ENCODE peak calls at places on chromosomes 2 and 18, in four cellular contexts. One of them, this sample, is unnamed.

GRCh38 chr2:1544478-1545069 is 131.3 kb downstream of the TPO start:
- DNase-seq in left ventricle myocardium inferior: no peak
- DNase-seq in A549: no peak
- DNase-seq in AG04449: no peak
- DNase-seq in this sample: no peak

GRCh38 chr2:176140520-176141317 is 10.6 kb upstream of the HOXD4 start:
- DNase-seq in left ventricle myocardium inferior: peak
- DNase-seq in A549: peak
- DNase-seq in AG04449: no peak
- DNase-seq in this sample: peak

GRCh38 chr18:58584219-58585127 is 44.4 kb downstream of the ALPK2 start:
- DNase-seq in left ventricle myocardium inferior: no peak
- DNase-seq in A549: no peak
- DNase-seq in AG04449: no peak
- DNase-seq in this sample: no peak

GRCh38 chr2:238259085-238260020 is 19.5 kb upstream of the HES6 start:
- DNase-seq in left ventricle myocardium inferior: no peak
- DNase-seq in A549: no peak
- DNase-seq in AG04449: no peak
- DNase-seq in this sample: no peak

GRCh38 chr2:31987454-31987853 is 23.4 kb downstream of the MEMO1 start:
- DNase-seq in left ventricle myocardium inferior: no peak
- DNase-seq in A549: no peak
- DNase-seq in AG04449: no peak
- DNase-seq in this sample: no peak

GRCh38 chr18:64840911-64841701 is 692.2 kb upstream of the LINC00305 start:
- DNase-seq in left ventricle myocardium inferior: no peak
- DNase-seq in A549: no peak
- DNase-seq in AG04449: no peak
- DNase-seq in this sample: no peak

GRCh38 chr2:11398710-11399109 is 54.3 kb upstream of the ROCK2 start:
- DNase-seq in left ventricle myocardium inferior: peak
- DNase-seq in A549: no peak
- DNase-seq in AG04449: no peak
- DNase-seq in this sample: no peak

GRCh38 chr2:78351208-78351607 is 674.3 kb upstream of the REG3G start:
- DNase-seq in left ventricle myocardium inferior: no peak
- DNase-seq in A549: peak
- DNase-seq in AG04449: no peak
- DNase-seq in this sample: no peak

GRCh38 chr2:114085238-114085637 is 195.3 kb downstream of the ACTR3 start:
- DNase-seq in left ventricle myocardium inferior: no peak
- DNase-seq in A549: no peak
- DNase-seq in AG04449: no peak
- DNase-seq in this sample: no peak

GRCh38 chr2:65043001-65043400 is 13.2 kb upstream of the CEP68 start:
- DNase-seq in left ventricle myocardium inferior: no peak
- DNase-seq in A549: no peak
- DNase-seq in AG04449: no peak
- DNase-seq in this sample: no peak
- TF ChIP-seq CTCF in left ventricle myocardium inferior: no peak
- TF ChIP-seq CTCF in A549: no peak
- TF ChIP-seq CTCF in AG04449: no peak
- TF ChIP-seq CTCF in this sample: no peak

DNA sequence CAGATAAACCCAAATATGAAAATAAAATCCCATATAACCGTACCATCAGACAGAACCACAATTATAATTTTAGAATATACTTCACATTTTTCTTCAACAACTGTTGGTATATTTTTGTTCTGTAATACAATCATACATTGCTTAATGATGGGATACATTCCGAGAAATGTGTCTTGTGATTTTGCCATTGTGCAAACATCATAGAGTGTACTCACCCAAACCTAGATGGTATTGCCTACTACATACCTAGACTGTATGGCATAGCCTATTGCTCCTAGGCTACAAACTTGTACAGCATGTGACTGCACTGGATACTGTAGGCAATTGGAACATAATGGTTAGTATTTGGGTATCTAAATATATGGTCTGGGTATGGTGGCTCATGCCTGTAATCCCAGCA is 30.6 kb downstream of the MAPRE3 start:
- DNase-seq in left ventricle myocardium inferior: no peak
- DNase-seq in A549: no peak
- DNase-seq in AG04449: no peak
- DNase-seq in this sample: no peak
- TF ChIP-seq CTCF in left ventricle myocardium inferior: no peak
- TF ChIP-seq CTCF in A549: no peak
- TF ChIP-seq CTCF in AG04449: no peak
- TF ChIP-seq CTCF in this sample: no peak

DNA sequence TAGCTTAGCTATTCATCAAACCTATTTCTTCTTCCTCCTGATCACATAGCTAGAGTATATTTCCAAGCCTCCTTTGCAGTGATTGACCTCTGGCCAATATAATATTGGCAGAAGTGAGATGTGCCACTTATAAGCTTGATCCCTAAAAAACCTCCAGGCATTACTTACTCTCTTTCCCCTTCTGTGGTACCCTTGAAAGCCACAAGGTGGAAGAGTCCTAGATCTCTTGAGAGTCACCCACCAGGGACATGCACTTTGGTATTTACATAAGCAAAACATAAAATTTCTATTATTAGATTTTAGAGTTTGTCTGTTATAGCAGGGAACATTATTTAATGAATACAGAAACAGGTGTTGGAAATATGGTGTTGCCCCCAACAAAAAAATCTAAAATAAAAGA is 112.0 kb downstream of the EXOC6B start:
- DNase-seq in left ventricle myocardium inferior: no peak
- DNase-seq in A549: no peak
- DNase-seq in AG04449: no peak
- DNase-seq in this sample: no peak
- TF ChIP-seq CTCF in left ventricle myocardium inferior: peak
- TF ChIP-seq CTCF in A549: no peak
- TF ChIP-seq CTCF in AG04449: no peak
- TF ChIP-seq CTCF in this sample: no peak

DNA sequence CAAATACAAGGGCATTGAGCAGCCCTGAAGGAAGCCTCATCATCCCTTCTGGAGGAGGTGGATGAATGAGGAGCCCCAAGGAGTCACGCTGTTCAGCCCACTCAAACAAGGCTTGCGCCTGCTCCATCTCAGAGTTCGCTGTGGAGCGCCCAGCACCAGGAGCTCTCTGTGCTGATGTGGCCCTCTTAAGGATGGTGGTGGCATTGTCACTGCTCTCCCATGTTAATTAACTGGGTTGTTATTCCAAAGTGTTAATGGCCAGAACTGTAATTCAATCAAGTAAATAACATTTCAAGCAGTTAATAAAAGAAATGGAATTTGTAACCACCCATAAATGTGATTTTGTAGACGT is 726.0 kb upstream of the RAB6C start:
- DNase-seq in left ventricle myocardium inferior: no peak
- DNase-seq in A549: no peak
- DNase-seq in AG04449: no peak
- DNase-seq in this sample: no peak
- TF ChIP-seq CTCF in left ventricle myocardium inferior: peak
- TF ChIP-seq CTCF in A549: no peak
- TF ChIP-seq CTCF in AG04449: no peak
- TF ChIP-seq CTCF in this sample: no peak